ENCODE peak calls at places on chromosomes 3 and 15, in six cellular contexts. A, G, C, S, W and H are unnamed samples.

GRCh38 chr15:59255647-59256380 is 49.2 kb downstream of the LDHAL6B start:
- DNase-seq in A (no peak), G (no peak), C (no peak), S (no peak), W (peak), H (no peak)

GRCh38 chr15:39154136-39154770 is 426.6 kb upstream of the THBS1 start:
- DNase-seq in A (no peak), G (no peak), C (no peak), S (no peak), W (no peak), H (no peak)

GRCh38 chr3:185825639-185826481 is 1.0 kb upstream of the IGF2BP2 start:
- DNase-seq in A (peak), G (peak), C (no peak), S (peak), W (peak), H (peak)

GRCh38 chr3:46312996-46313395 is 40.9 kb upstream of the CCR2 start:
- DNase-seq in A (no peak), G (peak), C (no peak), S (no peak), W (no peak), H (peak)

GRCh38 chr3:151835751-151836550 is 22.0 kb downstream of the AADAC start:
- DNase-seq in A (no peak), G (peak), C (no peak), S (no peak), W (peak), H (no peak)

GRCh38 chr3:113629941-113630340 is 66.5 kb downstream of the USF3 start:
- DNase-seq in A (no peak), G (peak), C (no peak), S (no peak), W (no peak), H (no peak)

GRCh38 chr3:85846940-85847339 is 888.2 kb downstream of the CADM2 start:
- DNase-seq in A (no peak), G (no peak), C (no peak), S (no peak), W (no peak), H (peak)

GRCh38 chr3:13792512-13793347 is 87.1 kb downstream of the WNT7A start:
- DNase-seq in A (no peak), G (no peak), C (no peak), S (no peak), W (no peak), H (no peak)

GRCh38 chr3:37072892-37073291 is 79.6 kb downstream of the MLH1 start:
- DNase-seq in A (no peak), G (peak), C (peak), S (no peak), W (peak), H (peak)

GRCh38 chr15:31083394-31083790 is 18.1 kb downstream of the TRPM1 start:
- DNase-seq in A (no peak), G (no peak), C (no peak), S (peak), W (no peak), H (no peak)

GRCh38 chr3:119562307-119562961 is 3.0 kb upstream of the CD80 start:
- DNase-seq in A (no peak), G (no peak), C (no peak), S (no peak), W (no peak), H (no peak)

GRCh38 chr3:36193448-36193847 is 186.9 kb upstream of the STAC start:
- DNase-seq in A (no peak), G (no peak), C (no peak), S (no peak), W (no peak), H (no peak)

GRCh38 chr15:86620636-86621349 is 541.1 kb downstream of the AGBL1 start:
- DNase-seq in A (no peak), G (no peak), C (no peak), S (no peak), W (no peak), H (no peak)

GRCh38 chr15:66078196-66078928 is 175.2 kb downstream of the MEGF11 start:
- DNase-seq in A (no peak), G (no peak), C (no peak), S (no peak), W (no peak), H (no peak)

GRCh38 chr3:196617256-196617655 is 22.2 kb upstream of the NRROS start:
- DNase-seq in A (no peak), G (no peak), C (no peak), S (no peak), W (no peak), H (no peak)

GRCh38 chr15:85886345-85886935 is 91.7 kb upstream of the KLHL25 start:
- DNase-seq in A (peak), G (no peak), C (no peak), S (no peak), W (no peak), H (no peak)

GRCh38 chr3:126731044-126731443 is 27.0 kb downstream of the CHCHD6 start:
- DNase-seq in A (no peak), G (no peak), C (no peak), S (no peak), W (no peak), H (no peak)

GRCh38 chr3:126380011-126380768 is 14.5 kb upstream of the CFAP100 start:
- DNase-seq in A (no peak), G (no peak), C (no peak), S (no peak), W (no peak), H (no peak)

GRCh38 chr15:101017041-101017754 is 98.0 kb downstream of the LRRK1 start:
- DNase-seq in A (no peak), G (no peak), C (no peak), S (no peak), W (peak), H (no peak)

GRCh38 chr3:188137062-188137461 is 16.9 kb upstream of the LPP start:
- DNase-seq in A (no peak), G (no peak), C (no peak), S (no peak), W (no peak), H (no peak)

GRCh38 chr3:112412494-112412893 is 79.5 kb downstream of the CD200 start:
- DNase-seq in A (no peak), G (no peak), C (no peak), S (no peak), W (no peak), H (no peak)

GRCh38 chr3:24242012-24242698 is 252.5 kb downstream of the THRB start:
- DNase-seq in A (no peak), G (peak), C (no peak), S (no peak), W (peak), H (peak)

GRCh38 chr3:132521921-132522320 is 75.1 kb upstream of the ACKR4 start:
- DNase-seq in A (no peak), G (no peak), C (no peak), S (no peak), W (no peak), H (no peak)

GRCh38 chr15:70234256-70234965 is 136.7 kb upstream of the TLE3 start:
- DNase-seq in A (no peak), G (peak), C (peak), S (no peak), W (peak), H (peak)

GRCh38 chr3:127628788-127629456 is at the start of gene PODXL2:
- DNase-seq in A (peak), G (peak), C (no peak), S (peak), W (peak), H (peak)

GRCh38 chr15:52620496-52620895 is 51.7 kb upstream of the ARPP19 start:
- DNase-seq in A (no peak), G (no peak), C (no peak), S (no peak), W (no peak), H (no peak)

GRCh38 chr3:5022966-5023776 is 43.9 kb downstream of the BHLHE40 start:
- DNase-seq in A (peak), G (peak), C (peak), S (no peak), W (peak), H (peak)

GRCh38 chr3:72318504-72319201 is 529.6 kb downstream of the SHQ1 start:
- DNase-seq in A (no peak), G (no peak), C (no peak), S (no peak), W (peak), H (no peak)

GRCh38 chr15:52382647-52383046 is 87.0 kb upstream of the MYO5C start:
- DNase-seq in A (no peak), G (no peak), C (no peak), S (no peak), W (no peak), H (no peak)

GRCh38 chr3:130459944-130460343 is 57.0 kb upstream of the COL6A6 start:
- DNase-seq in A (no peak), G (no peak), C (no peak), S (no peak), W (no peak), H (peak)

GRCh38 chr3:45318712-45319111 is 69.7 kb upstream of the LARS2 start:
- DNase-seq in A (no peak), G (no peak), C (no peak), S (no peak), W (no peak), H (no peak)

GRCh38 chr3:50321146-50321843 is 1.2 kb downstream of the HYAL2 start:
- DNase-seq in A (peak), G (peak), C (no peak), S (peak), W (peak), H (peak)

GRCh38 chr3:113532698-113533533 is 561 bp downstream of the SIDT1 start:
- DNase-seq in A (peak), G (peak), C (no peak), S (peak), W (no peak), H (peak)

GRCh38 chr3:129052675-129053074 is 7.9 kb upstream of the GP9 start:
- DNase-seq in A (no peak), G (no peak), C (no peak), S (peak), W (no peak), H (no peak)

GRCh38 chr15:65355983-65356353 is 21.8 kb downstream of the IGDCC3 start:
- DNase-seq in A (no peak), G (no peak), C (no peak), S (no peak), W (no peak), H (no peak)

GRCh38 chr3:126277629-126278378 is 79.4 kb downstream of the KLF15 start:
- DNase-seq in A (no peak), G (peak), C (no peak), S (no peak), W (no peak), H (no peak)

GRCh38 chr3:52439426-52440248 is 5.3 kb downstream of the SEMA3G start:
- DNase-seq in A (no peak), G (no peak), C (no peak), S (no peak), W (no peak), H (no peak)

GRCh38 chr3:33035596-33035995 is 61.4 kb downstream of the GLB1 start:
- DNase-seq in A (no peak), G (peak), C (peak), S (no peak), W (peak), H (peak)

GRCh38 chr15:39770748-39771689 is 11.6 kb downstream of the FSIP1 start:
- DNase-seq in A (peak), G (peak), C (peak), S (no peak), W (peak), H (peak)

GRCh38 chr3:15630646-15631350 is 29.3 kb downstream of the BTD start:
- DNase-seq in A (no peak), G (peak), C (no peak), S (no peak), W (peak), H (peak)
- H3K4me3 ChIP-seq in A (peak), G (peak), C (peak), S (peak), W (peak), H (peak)

GRCh38 chr3:25355034-25355898 is 72.8 kb upstream of the RARB start:
- DNase-seq in A (no peak), G (no peak), C (no peak), S (no peak), W (no peak), H (no peak)
- H3K4me3 ChIP-seq in A (peak), G (no peak), C (no peak), S (no peak), W (no peak), H (no peak)

GRCh38 chr3:167067844-167068161 is 312.3 kb downstream of the ZBBX start:
- DNase-seq in A (no peak), G (no peak), C (no peak), S (no peak), W (no peak), H (no peak)
- H3K4me3 ChIP-seq in A (no peak), G (no peak), C (no peak), S (no peak), W (no peak), H (no peak)

DNA sequence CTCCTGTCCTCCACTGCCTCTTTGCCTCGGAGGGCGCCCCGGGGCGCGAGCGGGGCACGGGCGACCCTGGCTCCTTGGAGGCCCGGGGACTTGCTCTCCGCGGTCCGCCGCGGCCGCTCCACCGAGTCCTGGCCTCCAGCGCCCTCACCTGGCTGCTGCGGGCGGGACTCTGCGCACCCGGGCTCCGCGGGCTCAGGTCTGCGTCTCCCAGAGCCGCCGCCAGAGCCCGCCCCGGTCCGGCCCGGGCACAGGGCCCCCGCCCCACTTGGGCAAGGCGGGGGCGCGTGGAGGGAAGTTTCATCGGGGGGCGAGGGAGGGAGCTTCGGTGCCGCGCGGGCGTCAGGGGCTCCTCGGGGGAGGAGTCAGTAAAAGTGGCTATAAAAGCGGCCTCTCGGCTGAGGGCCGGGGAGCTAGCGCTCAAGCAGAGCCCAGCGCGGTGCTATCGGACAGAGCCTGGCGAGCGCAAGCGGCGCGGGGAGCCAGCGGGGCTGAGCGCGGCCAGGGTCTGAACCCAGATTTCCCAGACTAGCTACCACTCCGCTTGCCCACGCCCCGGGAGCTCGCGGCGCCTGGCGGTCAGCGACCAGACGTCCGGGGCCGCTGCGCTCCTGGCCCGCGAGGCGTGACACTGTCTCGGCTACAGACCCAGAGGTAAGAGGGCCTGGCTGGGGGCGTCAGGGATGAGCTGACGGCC is at the start of gene CEMIP:
- DNase-seq in A (peak), G (peak), C (peak), S (peak), W (peak), H (peak)
- H3K4me3 ChIP-seq in A (peak), G (peak), C (peak), S (peak), W (peak), H (peak)

DNA sequence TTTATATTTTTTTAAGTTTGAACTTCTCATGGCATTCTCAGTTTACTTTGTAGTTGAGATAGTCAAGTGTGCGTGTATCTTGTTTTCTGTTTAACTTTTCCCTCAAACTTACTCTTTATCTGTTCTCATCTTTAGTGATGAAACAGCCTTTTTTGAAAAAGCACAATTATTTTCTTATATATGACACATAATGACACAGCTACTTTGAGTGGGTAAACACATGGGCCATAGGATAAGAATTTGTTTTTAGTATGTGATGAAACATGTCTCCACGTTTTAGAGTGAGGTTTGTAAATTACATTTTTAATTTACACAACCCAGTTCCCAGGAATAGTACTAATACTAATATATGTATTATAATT is 3.2 kb downstream of the DIPK2A start:
- DNase-seq in A (no peak), G (peak), C (no peak), S (no peak), W (peak), H (peak)
- H3K4me3 ChIP-seq in A (peak), G (peak), C (peak), S (peak), W (no peak), H (peak)

GRCh38 chr15:96367436-96368200 is 37.1 kb downstream of the NR2F2 start:
- DNase-seq in A (no peak), G (peak), C (no peak), S (no peak), W (no peak), H (no peak)
- H3K4me3 ChIP-seq in A (peak), G (peak), C (no peak), S (peak), W (no peak), H (no peak)

GRCh38 chr15:71806452-71806931 is 3.9 kb upstream of the NR2E3 start:
- DNase-seq in A (no peak), G (peak), C (no peak), S (no peak), W (peak), H (peak)

GRCh38 chr15:71809346-71809745 is 1.0 kb upstream of the NR2E3 start:
- DNase-seq in A (no peak), G (no peak), C (no peak), S (no peak), W (no peak), H (no peak)

GRCh38 chr15:71808311-71809020 is 1.9 kb upstream of the NR2E3 start:
- DNase-seq in A (no peak), G (no peak), C (no peak), S (no peak), W (no peak), H (no peak)

GRCh38 chr15:71807125-71807629 is 3.2 kb upstream of the NR2E3 start:
- DNase-seq in A (no peak), G (no peak), C (no peak), S (no peak), W (no peak), H (no peak)

GRCh38 chr15:71807691-71808091 is 2.7 kb upstream of the NR2E3 start:
- DNase-seq in A (no peak), G (peak), C (no peak), S (no peak), W (peak), H (peak)
- H3K4me3 ChIP-seq in A (no peak), G (no peak), C (no peak), S (no peak), W (no peak), H (no peak)

DNA sequence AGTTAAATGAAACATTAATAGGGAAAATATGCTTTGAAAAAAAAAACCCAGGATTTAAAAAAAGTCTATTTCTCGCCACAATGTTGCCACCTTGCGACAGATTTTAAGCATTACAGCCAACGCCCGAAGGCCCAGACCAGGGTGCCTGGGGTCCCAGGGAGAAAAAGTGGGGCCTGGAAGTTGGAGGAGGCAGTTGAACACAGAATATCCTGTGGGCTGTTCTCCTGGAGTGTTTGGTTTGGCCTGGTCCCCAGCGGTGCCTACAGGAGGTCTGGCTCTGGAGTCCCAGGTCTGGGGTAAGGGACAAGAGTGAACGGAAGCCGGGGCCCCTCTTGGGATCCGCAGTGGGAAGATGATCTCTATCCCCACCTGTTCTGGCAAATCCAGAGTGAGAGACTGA is 3.4 kb downstream of the RNU6-1 start:
- DNase-seq in A (peak), G (peak), C (no peak), S (no peak), W (peak), H (no peak)
- H3K4me3 ChIP-seq in A (peak), G (peak), C (no peak), S (peak), W (no peak), H (peak)

GRCh38 chr3:98532275-98532637 is 478 bp downstream of the GPR15 start:
- DNase-seq in A (no peak), G (no peak), C (no peak), S (no peak), W (no peak), H (no peak)

GRCh38 chr3:98532709-98533571 is 1.2 kb downstream of the GPR15 start:
- DNase-seq in A (no peak), G (no peak), C (no peak), S (no peak), W (no peak), H (no peak)

GRCh38 chr3:98534168-98534567 is 2.4 kb downstream of the GPR15 start:
- DNase-seq in A (no peak), G (no peak), C (no peak), S (no peak), W (no peak), H (no peak)

GRCh38 chr3:98536456-98537017 is 4.8 kb downstream of the GPR15 start:
- DNase-seq in A (no peak), G (no peak), C (no peak), S (no peak), W (no peak), H (no peak)

GRCh38 chr3:98534734-98535133 is 3.0 kb downstream of the GPR15 start:
- DNase-seq in A (no peak), G (no peak), C (no peak), S (no peak), W (no peak), H (no peak)
- H3K4me3 ChIP-seq in A (no peak), G (no peak), C (no peak), S (no peak), W (no peak), H (no peak)

GRCh38 chr3:191235331-191236314 is 36.6 kb downstream of the OSTN start:
- DNase-seq in A (no peak), G (peak), C (no peak), S (no peak), W (peak), H (peak)
- H3K4me3 ChIP-seq in A (no peak), G (peak), C (no peak), S (no peak), W (no peak), H (no peak)